ENCODE peak calls at places on chromosomes 4 and X, in eight cellular contexts. T, W, N, V, R, P, I and Q are unnamed samples. For H3K36me3, the result is how much of the 10 kb centered on the place peaks cover.

GRCh38 chr4:53321151-53321987 is 44.5 kb downstream of the SCFD2 start:
- DNase-seq in P (no peak), T (no peak), I (no peak), R (no peak), N (no peak), V (no peak), W (no peak), Q (no peak)

GRCh38 chrX:50111762-50112161 is 89.0 kb downstream of the AKAP4 start:
- DNase-seq in P (no peak), N (peak), W (no peak), I (no peak), T (no peak), R (peak), V (peak), Q (no peak)

GRCh38 chrX:43804021-43804420 is 78.2 kb downstream of the MAOB start:
- DNase-seq in T (no peak), R (no peak), I (no peak), V (no peak), P (no peak), W (no peak), N (no peak), Q (no peak)

GRCh38 chrX:63186137-63186536 is 165.0 kb downstream of the SPIN4 start:
- DNase-seq in V (no peak), P (no peak), W (no peak), T (no peak), N (no peak), R (no peak), I (no peak), Q (no peak)

GRCh38 chrX:71143508-71143907 is 1.1 kb upstream of the NLGN3 start:
- DNase-seq in W (no peak), N (peak), P (no peak), R (peak), V (peak), T (no peak), I (peak), Q (peak)

GRCh38 chr4:69881173-69881773 is 21.3 kb upstream of the SULT1E1 start:
- DNase-seq in N (peak), T (peak), W (peak), P (no peak), I (no peak), V (peak), R (peak), Q (no peak)

GRCh38 chrX:9677098-9677739 is 88.4 kb downstream of the GPR143 start:
- DNase-seq in N (peak), V (no peak), I (peak), W (peak), P (no peak), R (no peak), T (peak), Q (no peak)

GRCh38 chr4:30950737-30951136 is 230.6 kb downstream of the PCDH7 start:
- DNase-seq in W (no peak), I (no peak), T (no peak), P (no peak), N (no peak), V (no peak), R (no peak), Q (no peak)

GRCh38 chrX:110394653-110395052 is 36.0 kb downstream of the RTL9 start:
- DNase-seq in P (no peak), W (no peak), V (no peak), R (no peak), T (no peak), I (no peak), N (no peak), Q (no peak)

GRCh38 chr4:10045481-10045880 is 24.2 kb upstream of the SLC2A9 start:
- DNase-seq in P (no peak), N (no peak), V (no peak), R (no peak), T (no peak), W (no peak), I (no peak), Q (no peak)

GRCh38 chrX:155065035-155065734 is 5.8 kb downstream of the CMC4 start:
- DNase-seq in V (no peak), T (no peak), P (no peak), I (no peak), N (no peak), R (no peak), W (no peak), Q (no peak)

GRCh38 chr4:156931267-156931666 is 40.3 kb downstream of the PDGFC start:
- DNase-seq in R (no peak), T (no peak), P (no peak), V (peak), W (no peak), I (no peak), N (no peak), Q (no peak)

GRCh38 chr4:70564033-70564432 is 28.0 kb upstream of the AMBN start:
- DNase-seq in W (no peak), I (no peak), N (no peak), V (no peak), P (peak), T (no peak), R (no peak), Q (no peak)

GRCh38 chr4:185966549-185966948 is 102.4 kb upstream of the TLR3 start:
- DNase-seq in T (no peak), R (no peak), V (no peak), I (no peak), N (no peak), P (no peak), W (no peak), Q (no peak)

GRCh38 chrX:7055386-7056137 is 92.0 kb upstream of the STS start:
- DNase-seq in N (peak), V (no peak), P (no peak), W (no peak), R (no peak), T (peak), I (no peak), Q (no peak)

GRCh38 chrX:313546-313945 is 5.0 kb downstream of the GTPBP6 start:
- DNase-seq in V (no peak), P (no peak), T (no peak), W (no peak), R (no peak), I (peak), N (no peak), Q (peak)

GRCh38 chrX:312621-313331 is 5.8 kb downstream of the GTPBP6 start:
- DNase-seq in T (no peak), P (no peak), W (no peak), I (peak), N (no peak), V (no peak), R (no peak), Q (no peak)

GRCh38 chrX:314049-314448 is 4.5 kb downstream of the GTPBP6 start:
- DNase-seq in V (no peak), T (no peak), R (no peak), N (no peak), W (no peak), I (peak), P (no peak), Q (peak)

GRCh38 chrX:316351-317325 is 2.0 kb downstream of the GTPBP6 start:
- DNase-seq in I (peak), P (no peak), W (no peak), T (no peak), V (peak), N (no peak), R (no peak), Q (peak)

GRCh38 chrX:314781-315595 is 3.6 kb downstream of the GTPBP6 start:
- DNase-seq in T (no peak), P (no peak), V (no peak), I (peak), W (no peak), R (no peak), N (no peak), Q (peak)
- H3K36me3 ChIP-seq in T (under half), P (under half), V (under half), I (under half), W (under half), R (under half), N (under half), Q (under half)

DNA sequence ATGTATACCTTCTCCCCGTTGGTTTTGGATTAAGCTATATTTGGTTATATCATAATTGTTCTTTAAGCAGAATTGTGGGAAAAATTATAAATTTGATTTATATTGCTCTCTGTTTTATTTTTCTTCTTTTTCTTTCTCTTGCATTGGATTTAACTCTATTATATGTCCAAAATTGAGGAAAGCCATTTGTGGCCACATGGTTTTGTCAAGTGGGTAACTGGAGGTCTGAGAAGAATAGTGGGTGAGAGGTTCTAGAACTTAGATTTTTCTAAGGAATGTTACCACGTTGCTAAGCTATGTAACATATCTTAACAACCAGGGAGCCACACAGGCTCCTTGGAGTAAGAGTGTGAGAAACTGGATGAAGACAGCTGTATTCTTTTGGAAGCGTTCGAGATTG is at the start of gene C4orf17:
- DNase-seq in W (no peak), N (no peak), P (no peak), V (no peak), T (no peak), R (no peak), I (no peak), Q (no peak)
- H3K27ac ChIP-seq in W (no peak), N (no peak), P (no peak), V (no peak), T (no peak), R (no peak), I (no peak), Q (no peak)

GRCh38 chr4:40627540-40627939 is 2.1 kb downstream of the RBM47 start:
- DNase-seq in R (no peak), I (no peak), T (no peak), P (no peak), N (no peak), V (no peak), W (no peak), Q (no peak)

GRCh38 chr4:40628888-40629287 is 776 bp downstream of the RBM47 start:
- DNase-seq in V (no peak), T (no peak), N (no peak), R (no peak), P (no peak), W (no peak), I (no peak), Q (no peak)

GRCh38 chr4:40629401-40630334 is at the start of gene RBM47:
- DNase-seq in W (peak), I (peak), R (peak), T (peak), P (peak), V (peak), N (peak), Q (peak)

GRCh38 chr4:40626183-40626990 is 3.3 kb downstream of the RBM47 start:
- DNase-seq in N (no peak), P (peak), V (no peak), I (no peak), W (no peak), R (peak), T (no peak), Q (peak)

GRCh38 chr4:40630335-40631021 is 814 bp upstream of the RBM47 start:
- DNase-seq in V (peak), N (peak), R (peak), T (no peak), P (peak), I (peak), W (peak), Q (peak)
- H3K4me3 ChIP-seq in V (peak), N (peak), R (peak), T (no peak), P (peak), I (peak), W (peak), Q (no peak)

GRCh38 chrX:1597345-1598020 is 6.1 kb downstream of the AKAP17A start:
- DNase-seq in V (no peak), W (no peak), R (no peak), P (peak), I (no peak), T (no peak), N (peak), Q (no peak)
- H3K36me3 ChIP-seq in V (half or more), W (under half), R (under half), P (half or more), I (half or more), T (half or more), N (half or more), Q (under half)